ENCODE peak calls at places on chromosomes 11 and 22, in seven cellular contexts. I, L, F, G, A, U and K are unnamed samples. For H3K27me3, the result is how much of the 10 kb centered on the place peaks cover.

GRCh38 chr22:40243891-40244290 is 66.2 kb downstream of the TNRC6B start:
- DNase-seq in I (no peak), G (no peak), A (no peak), F (peak), U (no peak), L (no peak), K (no peak)

GRCh38 chr11:84905411-84905810 is 721.7 kb downstream of the DLG2 start:
- DNase-seq in F (no peak), A (no peak), U (no peak), I (no peak), G (no peak), L (no peak), K (peak)

GRCh38 chr22:46617250-46618103 is 2.7 kb upstream of the GRAMD4 start:
- DNase-seq in A (peak), I (no peak), L (no peak), F (no peak), G (no peak), U (no peak), K (no peak)

GRCh38 chr22:32539631-32540449 is 65.2 kb downstream of the FBXO7 start:
- DNase-seq in F (peak), I (no peak), G (no peak), A (no peak), L (peak), U (no peak), K (no peak)

GRCh38 chr11:126607374-126607773 is 251.9 kb downstream of the ST3GAL4 start:
- DNase-seq in L (peak), G (peak), I (peak), F (peak), U (peak), A (peak), K (peak)

GRCh38 chr22:46703166-46703995 is 34.7 kb downstream of the CERK start:
- DNase-seq in L (peak), I (no peak), A (no peak), G (no peak), F (no peak), U (no peak), K (no peak)

GRCh38 chr11:116778556-116778955 is 5.8 kb upstream of the BUD13 start:
- DNase-seq in F (no peak), I (no peak), G (no peak), L (no peak), A (no peak), U (no peak), K (no peak)

GRCh38 chr11:114832532-114833125 is 154.3 kb downstream of the NXPE2 start:
- DNase-seq in A (no peak), I (no peak), G (peak), U (no peak), F (no peak), L (peak), K (no peak)

GRCh38 chr11:125263268-125263790 is 98.8 kb downstream of the PKNOX2 start:
- DNase-seq in G (peak), I (peak), A (peak), U (peak), L (peak), F (no peak), K (no peak)

GRCh38 chr22:44718418-44718817 is 16.4 kb downstream of the PRR5 start:
- DNase-seq in U (no peak), L (no peak), I (no peak), G (no peak), F (no peak), A (no peak), K (no peak)

GRCh38 chr11:124724854-124725718 is 14.7 kb upstream of the NRGN start:
- DNase-seq in I (no peak), L (peak), G (no peak), U (no peak), A (no peak), F (no peak), K (no peak)

GRCh38 chr11:102318469-102318868 is 1.2 kb downstream of the BIRC3 start:
- DNase-seq in G (no peak), A (peak), I (no peak), F (peak), L (no peak), U (no peak), K (peak)

GRCh38 chr22:19052941-19053551 is 69.2 kb downstream of the DGCR2 start:
- DNase-seq in L (no peak), U (no peak), A (no peak), G (no peak), F (no peak), I (no peak), K (no peak)

GRCh38 chr11:70556884-70557741 is 158.8 kb downstream of the CTTN start:
- DNase-seq in U (no peak), I (no peak), L (peak), F (no peak), G (no peak), A (peak), K (peak)

GRCh38 chr11:64633555-64634159 is 42.6 kb downstream of the SLC22A12 start:
- DNase-seq in U (no peak), F (no peak), L (no peak), I (no peak), G (no peak), A (no peak), K (no peak)

GRCh38 chr22:29336751-29337490 is 21.4 kb upstream of the RASL10A start:
- DNase-seq in F (no peak), A (no peak), U (no peak), G (no peak), L (no peak), I (no peak), K (no peak)

GRCh38 chr11:46637546-46637945 is 20.2 kb downstream of the ATG13 start:
- DNase-seq in G (no peak), I (no peak), A (no peak), U (no peak), F (no peak), L (no peak), K (no peak)

GRCh38 chr11:111798279-111798678 is 32.1 kb upstream of the PPP2R1B start:
- DNase-seq in U (no peak), A (no peak), I (no peak), G (no peak), L (no peak), F (no peak), K (no peak)

GRCh38 chr22:17098379-17098819 is 13.6 kb downstream of the IL17RA start:
- DNase-seq in A (no peak), U (no peak), I (no peak), L (no peak), G (no peak), F (no peak), K (no peak)

DNA sequence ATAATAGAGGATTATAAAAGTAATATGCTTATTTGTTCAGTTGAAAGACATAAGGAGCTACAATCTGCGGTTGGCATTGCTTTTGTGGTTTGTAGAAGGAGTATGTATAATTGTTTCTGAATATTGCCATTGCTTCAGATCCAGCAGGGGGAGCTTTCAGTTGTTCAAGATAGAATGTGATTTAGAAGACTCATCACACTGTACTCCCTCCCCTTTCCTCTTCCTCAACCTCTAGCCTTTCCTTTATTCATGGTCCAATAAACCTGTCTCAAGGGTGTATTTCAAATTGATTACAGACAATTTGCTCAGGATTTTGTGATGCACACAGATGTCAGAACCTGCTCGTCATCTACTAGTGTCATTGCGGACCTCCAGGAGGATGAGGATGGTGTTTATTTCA is 9.8 kb downstream of the PRMT3 start:
- DNase-seq in I (peak), L (peak), G (peak), A (peak), U (peak), F (peak), K (peak)
- TF ChIP-seq EZH2phosphoT487 in I (no peak), L (no peak), G (no peak), A (no peak), U (no peak), F (no peak), K (no peak)

GRCh38 chr22:37240240-37240940 is 3.7 kb downstream of the RAC2 start:
- DNase-seq in G (no peak), U (no peak), I (no peak), L (no peak), A (no peak), F (no peak), K (no peak)
- H3K27me3 ChIP-seq in G (under half), U (under half), I (under half), L (under half), A (under half), F (under half), K (under half)

GRCh38 chr11:1743587-1744136 is 6.7 kb downstream of the IFITM10 start:
- DNase-seq in G (no peak), I (no peak), A (no peak), F (no peak), L (no peak), U (no peak), K (no peak)
- TF ChIP-seq EZH2phosphoT487 in G (no peak), I (no peak), A (no peak), F (no peak), L (no peak), U (no peak), K (no peak)

GRCh38 chr11:17734986-17735822 is 623 bp downstream of the KCNC1 start:
- DNase-seq in L (peak), I (peak), U (peak), A (peak), G (peak), F (peak), K (peak)

GRCh38 chr11:17734418-17734911 is at the start of gene KCNC1:
- DNase-seq in U (peak), F (no peak), I (peak), A (peak), G (peak), L (peak), K (no peak)

GRCh38 chr11:17735823-17736772 is 1.5 kb downstream of the KCNC1 start:
- DNase-seq in F (no peak), U (peak), G (peak), I (peak), L (no peak), A (no peak), K (no peak)

GRCh38 chr11:17730608-17731462 is 3.7 kb upstream of the KCNC1 start:
- DNase-seq in A (peak), L (peak), U (peak), I (peak), G (peak), F (peak), K (peak)

DNA sequence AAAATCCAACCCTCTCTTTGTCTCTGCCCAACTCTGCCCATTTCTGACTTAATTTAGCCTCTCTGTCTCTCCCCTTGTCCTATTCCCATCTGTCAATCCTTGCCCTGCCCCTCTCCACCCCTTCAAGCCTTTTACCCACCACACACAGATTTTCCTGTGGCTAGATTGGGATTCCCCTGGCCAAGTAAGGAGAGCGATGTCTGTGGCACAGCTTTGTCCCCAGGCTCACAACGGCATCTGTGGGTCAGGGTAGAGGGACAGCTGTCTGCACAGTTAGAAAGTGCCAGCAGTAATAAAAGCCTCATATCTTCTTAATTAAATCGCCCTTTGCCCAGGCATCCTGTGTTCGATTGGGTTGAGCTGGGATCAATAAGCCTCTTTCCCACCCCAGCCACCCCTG is 1.3 kb upstream of the KCNC1 start:
- DNase-seq in U (no peak), A (no peak), L (no peak), G (no peak), F (no peak), I (no peak), K (no peak)
- H3K27me3 ChIP-seq in U (under half), A (under half), L (half or more), G (half or more), F (under half), I (half or more), K (under half)

GRCh38 chr11:121414141-121414918 is 37.8 kb upstream of the SORL1 start:
- DNase-seq in I (no peak), L (no peak), U (no peak), A (no peak), G (no peak), F (no peak), K (no peak)

GRCh38 chr11:121418625-121419114 is 33.4 kb upstream of the SORL1 start:
- DNase-seq in F (no peak), A (no peak), L (no peak), G (no peak), I (no peak), U (no peak), K (no peak)

GRCh38 chr11:121416909-121417567 is 35.1 kb upstream of the SORL1 start:
- DNase-seq in F (no peak), G (no peak), I (no peak), A (peak), U (no peak), L (peak), K (peak)

GRCh38 chr11:121417607-121418006 is 34.5 kb upstream of the SORL1 start:
- DNase-seq in F (no peak), U (no peak), I (no peak), A (no peak), L (no peak), G (no peak), K (no peak)

GRCh38 chr11:121415861-121416260 is 36.3 kb upstream of the SORL1 start:
- DNase-seq in U (no peak), G (no peak), I (no peak), A (peak), L (peak), F (no peak), K (peak)
- TF ChIP-seq EZH2phosphoT487 in U (no peak), G (no peak), I (no peak), A (no peak), L (no peak), F (no peak), K (no peak)

GRCh38 chr22:22030493-22031182 is 48.1 kb upstream of the TOP3B start:
- DNase-seq in F (peak), A (no peak), U (peak), G (peak), I (no peak), L (peak), K (no peak)
- H3K27me3 ChIP-seq in F (under half), A (under half), U (under half), G (half or more), I (half or more), L (under half), K (under half)

GRCh38 chr22:33720166-33720878 is 200.0 kb downstream of the LARGE1 start:
- DNase-seq in I (no peak), L (peak), G (no peak), A (no peak), F (no peak), U (no peak), K (no peak)
- TF ChIP-seq EZH2phosphoT487 in I (no peak), L (no peak), G (no peak), A (no peak), F (no peak), U (no peak), K (no peak)

GRCh38 chr22:49351761-49352221 is 475.9 kb downstream of the BRD1 start:
- DNase-seq in F (no peak), U (peak), A (no peak), I (no peak), G (no peak), L (no peak), K (no peak)
- H3K27me3 ChIP-seq in F (under half), U (under half), A (under half), I (under half), G (under half), L (under half), K (half or more)

DNA sequence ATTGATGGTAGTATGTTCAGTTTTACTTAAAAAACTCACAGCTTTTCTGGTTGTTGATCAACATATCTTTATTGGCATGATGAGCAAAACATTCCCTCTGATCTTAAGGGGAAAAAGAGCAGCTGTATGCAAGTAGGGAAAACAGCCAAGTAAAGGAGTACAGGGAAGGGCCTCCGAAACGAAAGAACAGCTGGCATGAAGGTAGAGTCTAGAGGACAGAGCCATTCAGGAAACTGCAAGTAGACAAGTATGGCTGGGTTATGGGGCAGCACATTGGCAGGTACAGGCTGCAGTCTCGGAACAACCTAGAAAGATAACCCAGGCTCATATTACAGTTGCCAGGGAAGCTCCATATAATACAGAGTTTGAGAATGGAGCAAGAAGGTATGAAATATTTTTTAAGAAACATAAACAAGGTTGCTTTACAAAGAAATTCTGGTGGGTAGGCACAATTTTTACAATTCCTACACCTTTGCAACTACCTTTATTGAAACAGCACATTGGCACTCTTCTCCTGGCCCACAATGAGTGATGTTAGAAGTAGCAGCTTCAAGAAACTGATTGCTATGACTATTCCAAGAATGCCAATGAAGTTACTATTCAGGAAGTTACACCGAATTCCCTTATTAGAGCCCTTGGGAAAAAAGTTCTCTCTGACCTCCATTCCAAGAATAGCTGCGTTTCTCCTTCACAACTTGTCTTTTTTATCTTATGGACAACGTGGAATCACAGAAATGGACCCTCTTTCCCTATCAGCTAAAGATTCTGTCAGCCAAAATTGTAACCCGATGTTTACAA is 45.2 kb downstream of the LGR4 start:
- DNase-seq in L (no peak), U (no peak), F (no peak), A (peak), G (peak), I (no peak), K (no peak)
- TF ChIP-seq EZH2phosphoT487 in L (no peak), U (no peak), F (no peak), A (no peak), G (no peak), I (no peak), K (no peak)

DNA sequence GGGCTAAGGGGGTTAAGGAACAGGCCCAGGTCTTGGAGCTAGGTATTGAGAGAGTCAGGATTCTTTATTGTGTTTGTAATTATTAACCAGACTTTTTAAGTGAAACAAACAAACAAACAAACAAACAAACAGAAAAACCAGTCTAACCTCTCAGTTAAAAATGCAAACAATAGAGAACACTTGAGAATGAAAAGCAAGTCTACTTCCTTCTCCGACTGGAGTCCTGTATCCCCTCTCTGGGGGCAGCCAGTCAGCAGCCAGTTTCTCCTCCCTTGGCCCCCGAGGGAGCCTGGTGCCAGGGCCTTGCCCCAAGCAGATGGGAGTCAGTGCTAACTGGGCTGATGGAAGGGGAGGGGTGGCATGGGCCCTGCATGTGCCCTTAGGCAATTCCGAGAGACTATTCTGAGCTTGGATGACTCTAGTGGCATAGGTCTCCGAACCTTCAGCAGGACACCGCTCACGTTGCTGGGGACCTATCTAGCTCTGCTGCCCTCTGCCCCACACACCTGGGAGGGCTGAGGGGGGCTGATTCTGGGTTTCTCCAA is 137.2 kb downstream of the GRIK4 start:
- DNase-seq in L (no peak), G (no peak), F (no peak), A (no peak), I (no peak), U (no peak), K (no peak)
- H3K27me3 ChIP-seq in L (under half), G (half or more), F (under half), A (under half), I (half or more), U (under half), K (half or more)